ENCODE peak calls at places on chromosomes 13 and 19, in ten cellular contexts. R is ascending aorta, F is thoracic aorta, V is epithelial cell of esophagus, H is fibroblast of lung, T is IMR-90, C is uterus, E is lower leg skin, Q is PC-9, K is HL-60. W is an unnamed sample.

GRCh38 chr13:99264053-99264452 is 5.9 kb upstream of the GPR18 start:
- DNase-seq in H (no peak), Q (no peak), F (no peak), T (no peak), V (no peak), C (no peak), E (no peak), R (no peak), K (peak; percentile 73), W (no peak)

GRCh38 chr13:111139874-111140561 is 24.9 kb downstream of the ARHGEF7 start:
- DNase-seq in V (no peak), K (no peak), H (no peak), Q (no peak), E (no peak), R (no peak), T (no peak), C (no peak), F (no peak), W (no peak)

GRCh38 chr19:35715981-35716734 is 1.6 kb upstream of the KMT2B start:
- DNase-seq in E (peak; percentile 92), Q (peak; percentile 42), K (no peak), C (peak; percentile 68), T (peak; percentile 30), F (no peak), R (no peak), H (peak; percentile 45), V (no peak), W (no peak)

GRCh38 chr19:8512991-8513686 is 828 bp downstream of the ZNF414 start:
- DNase-seq in E (no peak), K (no peak), R (no peak), T (no peak), Q (no peak), C (no peak), H (no peak), F (no peak), V (no peak), W (no peak)

GRCh38 chr19:49567722-49568454 is 12.5 kb downstream of the NOSIP start:
- DNase-seq in T (no peak), E (no peak), V (no peak), K (no peak), Q (peak; percentile 36), C (no peak), R (no peak), F (no peak), H (no peak), W (no peak)

GRCh38 chr19:17671906-17672305 is 16.2 kb downstream of the UNC13A start:
- DNase-seq in C (no peak), Q (peak; percentile 52), V (peak; percentile 54), H (peak; percentile 27), E (no peak), T (peak; percentile 37), K (peak; percentile 18), F (no peak), R (no peak), W (peak; percentile 70)

GRCh38 chr13:112133489-112134149 is 66.7 kb downstream of the SOX1 start:
- DNase-seq in K (no peak), F (no peak), H (no peak), Q (no peak), E (no peak), V (no peak), C (no peak), R (no peak), T (no peak), W (no peak)

GRCh38 chr19:7595466-7596133 is at the start of gene CAMSAP3:
- DNase-seq in R (no peak), F (no peak), Q (no peak), H (peak; percentile 1), E (no peak), T (no peak), V (peak; percentile 69), C (no peak), K (peak; percentile 9), W (no peak)

GRCh38 chr13:30797847-30798246 is 62.5 kb downstream of the ALOX5AP start:
- DNase-seq in E (peak; percentile 72), Q (no peak), R (no peak), V (no peak), K (no peak), F (no peak), H (no peak), T (no peak), C (no peak), W (no peak)

GRCh38 chr13:56700324-56700723 is 440.4 kb upstream of the PRR20A start:
- DNase-seq in E (no peak), V (no peak), H (no peak), T (no peak), F (no peak), C (no peak), Q (no peak), R (no peak), K (peak; percentile 30), W (no peak)

DNA sequence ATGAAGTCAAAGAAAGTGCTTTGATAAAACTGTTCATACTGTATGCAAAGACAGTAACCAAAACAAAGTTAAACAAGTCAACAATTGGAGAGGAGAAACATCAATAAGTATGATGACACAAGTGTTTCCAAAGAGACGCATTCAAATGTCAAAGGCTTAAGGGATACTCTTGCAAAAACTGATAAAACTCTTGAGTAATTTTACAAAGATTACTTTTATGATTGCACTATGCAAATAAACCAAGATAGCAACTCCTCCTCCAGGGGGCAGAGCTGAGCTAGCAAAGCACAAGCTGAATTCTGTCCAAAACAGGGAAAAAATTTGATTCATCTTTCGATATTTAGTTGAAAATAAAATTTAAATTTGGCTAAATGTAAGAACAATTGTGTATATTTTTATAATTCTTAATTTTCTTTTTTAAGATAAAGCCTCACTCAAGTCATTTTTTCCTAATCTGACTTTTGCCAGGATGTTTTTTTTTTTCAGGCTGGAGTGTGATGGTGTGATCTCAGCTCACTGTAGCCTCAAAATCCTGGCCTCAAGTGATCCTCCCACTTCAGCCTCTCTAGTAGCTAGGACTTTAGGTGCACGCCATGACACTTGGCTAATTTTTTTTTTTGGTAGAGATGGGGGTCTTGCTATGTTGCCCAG is 84.0 kb downstream of the MZT1 start:
- DNase-seq in F (no peak), H (peak; percentile 23), E (no peak), R (no peak), C (no peak), Q (peak; percentile 51), T (peak; percentile 44), K (peak; percentile 59), V (peak; percentile 65), W (peak; percentile 63)
- TF ChIP-seq CTCF in F (peak; percentile 41), H (peak; percentile 92), E (no peak), R (peak; percentile 40), C (peak; percentile 23), Q (peak; percentile 71), T (peak; percentile 72), K (peak; percentile 63), V (peak; percentile 89), W (peak; percentile 79)

GRCh38 chr19:41879080-41879479 is 2.0 kb downstream of the CD79A start:
- DNase-seq in C (no peak), R (no peak), V (no peak), E (no peak), Q (no peak), T (no peak), H (no peak), K (no peak), F (no peak), W (no peak)

GRCh38 chr19:41877916-41878905 is 1.1 kb downstream of the CD79A start:
- DNase-seq in T (no peak), C (no peak), R (no peak), Q (no peak), V (no peak), E (no peak), K (no peak), F (no peak), H (no peak), W (no peak)

GRCh38 chr19:41882568-41883462 is at the start of gene ARHGEF1:
- DNase-seq in K (peak; percentile 65), F (no peak), E (peak; percentile 93), Q (no peak), R (no peak), H (peak; percentile 33), T (no peak), C (peak; percentile 51), V (peak; percentile 44), W (no peak)

GRCh38 chr19:41879670-41880328 is 2.7 kb downstream of the CD79A start:
- DNase-seq in V (no peak), T (no peak), Q (no peak), R (no peak), F (no peak), H (no peak), K (no peak), E (no peak), C (no peak), W (no peak)

GRCh38 chr19:41880329-41880708 is 2.7 kb upstream of the ARHGEF1 start:
- DNase-seq in K (no peak), V (no peak), Q (no peak), F (no peak), H (no peak), T (no peak), C (no peak), R (no peak), E (no peak), W (no peak)
- H3K4me3 ChIP-seq in K (no peak overlapping the region), V (no peak overlapping the region), Q (no peak overlapping the region), F (no peak overlapping the region), H (no peak overlapping the region), T (no peak overlapping the region), C (no peak overlapping the region), R (no peak overlapping the region), E (no peak overlapping the region), W (no peak overlapping the region)

GRCh38 chr19:28009696-28010095 is 1203.3 kb downstream of the UQCRFS1 start:
- DNase-seq in E (no peak), C (no peak), F (no peak), V (no peak), K (no peak), Q (no peak), H (peak; percentile 82), R (no peak), T (no peak), W (no peak)

GRCh38 chr19:28010656-28011055 is 1202.3 kb downstream of the UQCRFS1 start:
- DNase-seq in E (no peak), T (no peak), R (no peak), C (no peak), Q (no peak), F (no peak), K (no peak), H (peak; percentile 74), V (no peak), W (no peak)

GRCh38 chr19:28014821-28015405 is 1198.0 kb downstream of the UQCRFS1 start:
- DNase-seq in V (no peak), F (no peak), R (no peak), T (no peak), H (no peak), E (no peak), K (no peak), C (no peak), Q (no peak), W (no peak)

GRCh38 chr19:28008695-28009094 is 1204.3 kb downstream of the UQCRFS1 start:
- DNase-seq in C (no peak), H (no peak), K (no peak), T (no peak), F (no peak), E (no peak), V (no peak), Q (no peak), R (no peak), W (no peak)

GRCh38 chr19:28012361-28012760 is 1200.6 kb downstream of the UQCRFS1 start:
- DNase-seq in C (no peak), H (no peak), Q (no peak), V (no peak), E (no peak), T (no peak), K (no peak), R (no peak), F (no peak), W (no peak)
- TF ChIP-seq CTCF in C (no peak), H (no peak), Q (no peak), V (no peak), E (no peak), T (no peak), K (no peak), R (no peak), F (no peak), W (no peak)

GRCh38 chr13:106415971-106416370 is 119.5 kb downstream of the EFNB2 start:
- DNase-seq in Q (no peak), T (no peak), K (no peak), V (no peak), C (no peak), R (no peak), H (no peak), E (no peak), F (no peak), W (no peak)
- H3K4me3 ChIP-seq in Q (no peak overlapping the region), T (no peak overlapping the region), K (no peak overlapping the region), V (no peak overlapping the region), C (no peak overlapping the region), R (no peak overlapping the region), H (no peak overlapping the region), E (no peak overlapping the region), F (no peak overlapping the region), W (no peak overlapping the region)

W was measured in cardiac fibroblast.